ENCODE peak calls at places on chromosome 16, in seven cellular contexts. T is mucosa of gallbladder, B is ecto neural progenitor cell, Y is Peyer's patch, E is neuronal stem cell, H is neural progenitor cell, V is cardiac fibroblast. F is an unnamed sample.

GRCh38 chr16:4529085-4530060 is 9.2 kb downstream of the CDIP1 start:
- DNase-seq in T (no peak), B (no peak), Y (peak), E (no peak), H (peak), V (no peak), F (no peak)

GRCh38 chr16:57462978-57463362 is 491 bp downstream of the POLR2C start:
- DNase-seq in T (no peak), B (no peak), Y (no peak), E (no peak), H (peak), V (peak), F (no peak)

GRCh38 chr16:57863434-57864160 is 61.3 kb upstream of the KIFC3 start:
- DNase-seq in T (peak), B (no peak), Y (no peak), E (peak), H (peak), V (peak), F (peak)

GRCh38 chr16:27218756-27219155 is 15.4 kb downstream of the KDM8 start:
- DNase-seq in T (no peak), B (no peak), Y (no peak), E (no peak), H (no peak), V (no peak), F (no peak)

GRCh38 chr16:51731160-51731559 is 580.1 kb upstream of the SALL1 start:
- DNase-seq in T (no peak), B (no peak), Y (no peak), E (no peak), H (no peak), V (no peak), F (no peak)

GRCh38 chr16:87824991-87825841 is 44.1 kb downstream of the SLC7A5 start:
- DNase-seq in T (no peak), B (no peak), Y (no peak), E (no peak), H (no peak), V (no peak), F (no peak)

GRCh38 chr16:11155284-11155806 is 100.7 kb downstream of the SOCS1 start:
- DNase-seq in T (no peak), B (no peak), Y (no peak), E (no peak), H (no peak), V (peak), F (no peak)

GRCh38 chr16:74667215-74667765 is 613 bp upstream of the RFWD3 start:
- DNase-seq in T (peak), B (peak), Y (peak), E (peak), H (peak), V (peak), F (no peak)

GRCh38 chr16:85652431-85653221 is 36.1 kb downstream of the GINS2 start:
- DNase-seq in T (peak), B (peak), Y (no peak), E (no peak), H (peak), V (peak), F (no peak)

GRCh38 chr16:4935231-4935855 is 1.6 kb downstream of the PPL start:
- DNase-seq in T (peak), B (no peak), Y (peak), E (no peak), H (no peak), V (peak), F (no peak)